ENCODE peak calls at places on chromosomes 11 and 22, in four cellular contexts. Y is CD4-positive, alpha-beta memory T cell; F is osteoblast; N is right atrium auricular region. Z is an unnamed sample.

GRCh38 chr11:117328414-117329010 is 858 bp downstream of the CEP164 start:
- DNase-seq in Y (no peak), F (no peak), N (peak; percentile 72), Z (no peak)

GRCh38 chr11:12170984-12171383 is 60.6 kb downstream of the MICAL2 start:
- DNase-seq in Y (no peak), F (no peak), N (peak; percentile 81), Z (no peak)

GRCh38 chr11:94880216-94880615 is 93.1 kb downstream of the CWC15 start:
- DNase-seq in Y (no peak), F (no peak), N (no peak), Z (no peak)

GRCh38 chr11:41879186-41879738 is 419.8 kb upstream of the LRRC4C start:
- DNase-seq in Y (no peak), F (peak; percentile 30), N (no peak), Z (no peak)

GRCh38 chr11:107928767-107929507 is 689 bp downstream of the RAB39A start:
- DNase-seq in Y (no peak), F (no peak), N (no peak), Z (no peak)

GRCh38 chr11:12411395-12411794 is 34.0 kb downstream of the PARVA start:
- DNase-seq in Y (no peak), F (no peak), N (no peak), Z (no peak)

GRCh38 chr11:3227568-3228444 is 4.4 kb downstream of the MRGPRE start:
- DNase-seq in Y (no peak), F (peak; percentile 60), N (peak; percentile 50), Z (peak; percentile 40)

GRCh38 chr11:67022341-67022933 is 497 bp upstream of the SYT12 start:
- DNase-seq in Y (no peak), F (peak; percentile 86), N (no peak), Z (no peak)

GRCh38 chr22:25626146-25626992 is 61.9 kb downstream of the GRK3 start:
- DNase-seq in Y (no peak), F (no peak), N (no peak), Z (no peak)

GRCh38 chr11:12625438-12626071 is 48.7 kb upstream of the TEAD1 start:
- DNase-seq in Y (no peak), F (peak; percentile 93), N (no peak), Z (no peak)

GRCh38 chr11:111912535-111912934 is at the start of gene HSPB2:
- DNase-seq in Y (no peak), F (peak; percentile 36), N (no peak), Z (no peak)

GRCh38 chr11:71325418-71326327 is 73.3 kb upstream of the SHANK2 start:
- DNase-seq in Y (no peak), F (peak; percentile 75), N (no peak), Z (no peak)

GRCh38 chr11:132187814-132188213 is 817.4 kb downstream of the NTM start:
- DNase-seq in Y (no peak), F (peak; percentile 66), N (no peak), Z (no peak)

GRCh38 chr22:36220457-36220921 is 18.8 kb downstream of the APOL2 start:
- DNase-seq in Y (no peak), F (peak; percentile 82), N (peak; percentile 73), Z (no peak)

GRCh38 chr11:70901951-70902521 is 350.3 kb downstream of the SHANK2 start:
- DNase-seq in Y (no peak), F (no peak), N (no peak), Z (peak; percentile 36)

GRCh38 chr11:99822846-99823565 is 802.3 kb downstream of the CNTN5 start:
- DNase-seq in Y (no peak), F (no peak), N (no peak), Z (no peak)

GRCh38 chr22:44941176-44941575 is 68.6 kb downstream of the PHF21B start:
- DNase-seq in Y (no peak), F (no peak), N (no peak), Z (no peak)

GRCh38 chr11:772429-773390 is 4.6 kb downstream of the GATD1 start:
- DNase-seq in Y (no peak), F (peak; percentile 91), N (no peak), Z (peak; percentile 44)
- H3K27ac ChIP-seq in Y (no peak overlapping the region), F (no peak overlapping the region), N (no peak overlapping the region), Z (no peak overlapping the region)

GRCh38 chr22:38456272-38456837 is 1.4 kb upstream of the KCNJ4 start:
- DNase-seq in Y (no peak), F (peak; percentile 80), N (no peak), Z (no peak)
- H3K27me3 ChIP-seq in Y (peaks cover 34% of the 10 kb centered on the region), F (peaks cover 84% of the 10 kb centered on the region), N (no peaks in the 10 kb centered on the region), Z (peaks cover 59% of the 10 kb centered on the region)

GRCh38 chr11:44940835-44941234 is 9.8 kb downstream of the TP53I11 start:
- DNase-seq in Y (no peak), F (no peak), N (no peak), Z (no peak)
- H3K4me1 ChIP-seq in Y (peaks cover 16% of the 10 kb centered on the region), F (no peaks in the 10 kb centered on the region), N (peaks cover 59% of the 10 kb centered on the region), Z (peaks cover 45% of the 10 kb centered on the region)

DNA sequence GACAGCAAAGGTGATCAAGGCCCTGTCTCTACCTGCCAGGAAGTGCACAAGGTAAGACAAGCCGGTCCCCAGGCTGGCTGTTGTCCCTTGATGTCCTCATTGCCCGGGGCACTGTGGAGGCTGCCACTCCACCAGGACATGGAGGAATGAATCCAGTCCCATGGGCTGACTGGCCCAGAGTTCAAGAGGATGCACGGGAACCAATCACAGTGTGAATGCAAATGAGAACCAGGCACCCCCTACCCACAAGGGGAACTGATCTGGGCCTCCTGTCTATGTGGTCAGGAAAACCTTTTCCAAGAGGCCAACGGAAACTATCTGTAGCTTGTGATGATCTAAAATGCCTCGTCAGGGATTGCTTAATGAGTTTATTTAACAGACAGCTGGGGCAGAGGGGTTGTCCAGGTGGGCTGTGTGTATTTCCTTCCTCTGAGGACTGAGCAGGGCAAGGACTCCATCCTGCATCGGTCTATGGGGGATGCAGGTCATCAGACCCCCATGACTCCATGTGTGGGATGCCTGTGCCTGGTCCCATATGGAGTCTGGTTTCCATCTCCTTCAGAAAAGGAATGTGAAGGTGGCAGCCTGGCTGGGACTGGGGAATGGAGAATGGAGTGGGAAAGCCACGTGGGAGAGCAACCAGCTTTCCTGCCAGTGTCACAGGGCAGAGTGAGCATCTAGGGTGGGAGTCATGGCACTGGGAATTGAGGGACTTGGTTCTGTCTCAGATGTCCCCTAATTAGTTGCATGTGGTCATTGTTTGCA is 60.5 kb downstream of the CD82 start:
- DNase-seq in Y (no peak), F (peak; percentile 48), N (peak; percentile 36), Z (no peak)
- H3K27ac ChIP-seq in Y (no peak overlapping the region), F (no peak overlapping the region), N (no peak overlapping the region), Z (no peak overlapping the region)

GRCh38 chr11:61744181-61744580 is 8.3 kb upstream of the MYRF start:
- DNase-seq in Y (no peak), F (no peak), N (no peak), Z (no peak)
- H3K27me3 ChIP-seq in Y (no peaks in the 10 kb centered on the region), F (no peaks in the 10 kb centered on the region), N (no peaks in the 10 kb centered on the region), Z (peaks cover 6% of the 10 kb centered on the region)

GRCh38 chr22:37366601-37367000 is 60.7 kb downstream of the ELFN2 start:
- DNase-seq in Y (no peak), F (no peak), N (no peak), Z (no peak)

GRCh38 chr22:37365950-37366349 is 61.3 kb downstream of the ELFN2 start:
- DNase-seq in Y (no peak), F (no peak), N (no peak), Z (no peak)

GRCh38 chr22:37369536-37369935 is 57.7 kb downstream of the ELFN2 start:
- DNase-seq in Y (no peak), F (no peak), N (no peak), Z (no peak)

GRCh38 chr22:37370306-37370979 is 56.8 kb downstream of the ELFN2 start:
- DNase-seq in Y (no peak), F (no peak), N (peak; percentile 60), Z (peak; percentile 76)

DNA sequence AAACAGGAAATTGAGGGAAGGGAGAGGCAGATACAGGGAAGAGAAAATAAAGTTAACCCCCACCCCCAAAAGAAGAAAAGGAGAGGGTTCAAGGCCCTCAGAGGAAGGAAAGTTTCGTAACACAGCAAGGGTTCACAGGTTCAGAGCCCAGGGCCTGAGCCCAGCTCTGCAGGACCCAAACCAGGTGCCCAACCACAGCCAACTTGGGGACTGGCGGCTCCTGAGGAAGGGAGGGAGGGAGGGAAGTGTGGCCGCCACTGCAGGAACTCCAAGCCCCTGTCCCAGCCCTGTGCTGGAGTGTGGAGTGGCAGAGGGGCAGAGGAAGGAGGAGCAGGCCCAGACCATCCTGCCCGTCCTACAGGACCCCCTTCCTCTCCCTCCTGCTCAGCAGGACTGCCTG is 59.2 kb downstream of the ELFN2 start:
- DNase-seq in Y (no peak), F (no peak), N (no peak), Z (no peak)
- H3K4me1 ChIP-seq in Y (no peaks in the 10 kb centered on the region), F (no peaks in the 10 kb centered on the region), N (no peaks in the 10 kb centered on the region), Z (peaks cover 11% of the 10 kb centered on the region)

DNA sequence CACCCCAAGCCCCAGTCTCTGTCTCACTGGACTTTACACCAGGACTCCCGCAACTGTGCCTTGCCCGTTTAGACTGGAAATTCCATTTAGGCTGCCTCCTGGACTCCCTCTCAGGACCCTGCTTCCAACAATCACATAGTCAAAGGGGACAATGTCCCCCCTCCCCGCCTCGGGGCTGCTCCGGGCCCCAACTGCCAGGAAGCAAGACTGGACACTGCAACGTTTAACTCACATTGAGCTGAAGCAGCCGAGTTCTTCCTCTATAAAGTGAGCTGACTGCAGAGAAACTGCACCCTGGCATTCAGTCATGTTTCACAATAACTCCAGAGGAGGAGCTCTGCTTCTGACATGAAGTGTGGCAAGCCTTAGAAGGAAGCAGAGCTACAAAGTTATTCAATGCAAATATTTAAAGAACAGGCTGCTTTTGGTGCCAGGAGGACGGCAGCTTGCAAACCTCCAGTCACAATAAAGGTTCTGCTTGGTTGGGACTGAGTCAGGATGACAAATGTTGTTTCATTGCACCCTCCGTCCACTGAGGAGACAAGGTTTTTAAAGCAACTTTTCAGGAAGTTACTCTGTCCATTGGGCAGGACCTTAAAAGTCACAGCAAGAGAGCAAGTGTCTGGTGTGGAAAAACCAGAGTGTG is 19.9 kb downstream of the PACSIN2 start:
- DNase-seq in Y (no peak), F (peak; percentile 95), N (peak; percentile 76), Z (peak; percentile 65)
- H3K27ac ChIP-seq in Y (no peak overlapping the region), F (peak overlapping the region; percentile 85), N (peak overlapping the region; percentile 86), Z (peak overlapping the region; percentile 87)

DNA sequence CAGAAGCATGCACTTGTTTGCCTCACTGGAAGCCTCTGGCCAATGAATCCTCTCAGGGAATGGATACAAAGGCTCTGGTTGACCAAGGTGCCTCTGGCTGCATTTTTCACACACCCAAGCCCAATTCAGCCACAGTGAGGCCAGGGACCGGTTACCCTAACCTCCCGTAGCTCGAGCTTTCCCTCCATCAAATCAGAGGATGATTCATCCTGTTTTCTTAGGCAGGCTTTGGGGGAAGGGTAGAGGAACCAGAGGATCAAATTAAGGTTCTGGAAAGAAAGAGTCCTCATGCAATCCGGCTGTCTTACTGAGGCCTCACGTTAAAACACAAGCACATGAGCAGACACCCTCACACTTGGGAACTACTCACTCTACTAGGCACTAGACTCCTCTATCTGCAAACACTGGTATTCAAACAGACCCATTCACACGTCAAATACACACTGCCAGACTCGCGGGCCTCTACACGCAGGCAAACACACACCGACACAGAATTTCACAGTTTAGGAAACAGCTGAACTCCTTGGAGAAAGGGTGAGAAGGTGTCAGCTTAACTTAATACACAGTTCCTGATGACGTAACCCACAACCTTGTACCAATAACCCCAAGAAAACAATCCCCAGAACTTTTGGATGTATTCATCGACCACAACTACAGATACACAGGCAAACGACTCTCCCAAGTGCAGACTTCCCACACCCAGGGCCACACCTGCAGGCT is 12.4 kb downstream of the NRXN2 start:
- DNase-seq in Y (no peak), F (peak; percentile 96), N (no peak), Z (no peak)
- H3K27me3 ChIP-seq in Y (peaks cover 39% of the 10 kb centered on the region), F (peaks cover 39% of the 10 kb centered on the region), N (peaks cover 26% of the 10 kb centered on the region), Z (peaks cover 84% of the 10 kb centered on the region)

Z was measured in lower lobe of right lung.